ENCODE peak calls at places on chromosome 3, in six cellular contexts. I is NCI-H510A treated with DMSO at 0.1 percent for 48 hours, R is fibroblast of pulmonary artery, W is putamen, B is MM.1S, V is WERI-Rb-1. P is an unnamed sample.

GRCh38 chr3:176906046-176906905 is 291.0 kb downstream of the TBL1XR1 start:
- DNase-seq in V (no peak), B (no peak), I (peak; percentile 63), W (no peak), R (peak; percentile 93), P (peak; percentile 23)

GRCh38 chr3:148962513-148962912 is 28.8 kb upstream of the GYG1 start:
- DNase-seq in V (peak; percentile 56), R (peak; percentile 92), B (no peak), W (no peak), I (no peak), P (peak; percentile 5)

GRCh38 chr3:134087046-134087974 is 57.6 kb upstream of the SLCO2A1 start:
- DNase-seq in W (no peak), B (no peak), I (no peak), V (no peak), R (no peak), P (no peak)

GRCh38 chr3:48299746-48300361 is 33.6 kb downstream of the SPINK8 start:
- DNase-seq in V (no peak), W (no peak), B (no peak), R (no peak), I (no peak), P (no peak)

GRCh38 chr3:131972091-131972490 is 62.7 kb downstream of the CPNE4 start:
- DNase-seq in R (no peak), I (no peak), W (no peak), B (no peak), V (no peak), P (no peak)

GRCh38 chr3:87145553-87145952 is 81.6 kb upstream of the CHMP2B start:
- DNase-seq in W (peak; percentile 23), R (peak; percentile 44), I (no peak), V (peak; percentile 62), B (peak; percentile 16), P (peak; percentile 14)

GRCh38 chr3:153785901-153786300 is 335.3 kb upstream of the ARHGEF26 start:
- DNase-seq in W (no peak), B (no peak), V (no peak), R (no peak), I (no peak), P (no peak)

GRCh38 chr3:8524249-8524648 is 22.6 kb downstream of the LMCD1 start:
- DNase-seq in B (no peak), V (no peak), W (no peak), I (no peak), R (no peak), P (no peak)

GRCh38 chr3:187770224-187770623 is 25.0 kb upstream of the BCL6 start:
- DNase-seq in B (peak; percentile 67), R (no peak), V (no peak), I (peak; percentile 18), W (no peak), P (no peak)

GRCh38 chr3:153285194-153285641 is 123.2 kb downstream of the RAP2B start:
- DNase-seq in R (peak; percentile 68), V (no peak), I (no peak), B (no peak), W (no peak), P (no peak)

GRCh38 chr3:51343918-51344687 is 41.0 kb upstream of the MANF start:
- DNase-seq in W (no peak), R (peak; percentile 81), B (no peak), V (no peak), I (no peak), P (peak; percentile 56)

GRCh38 chr3:45795509-45795881 is 841 bp downstream of the SLC6A20 start:
- DNase-seq in I (no peak), V (no peak), B (no peak), R (no peak), W (no peak), P (no peak)

GRCh38 chr3:101868534-101869464 is 19.5 kb downstream of the NFKBIZ start:
- DNase-seq in W (no peak), V (no peak), B (no peak), I (no peak), R (peak; percentile 61), P (no peak)

GRCh38 chr3:114093596-114093995 is 37.1 kb downstream of the QTRT2 start:
- DNase-seq in B (no peak), V (no peak), I (no peak), W (no peak), R (peak; percentile 86), P (no peak)

GRCh38 chr3:56096941-56097340 is 371.3 kb downstream of the ERC2 start:
- DNase-seq in W (no peak), V (no peak), B (no peak), R (no peak), I (no peak), P (no peak)

GRCh38 chr3:133930341-133930933 is 34.8 kb upstream of the RAB6B start:
- DNase-seq in B (peak; percentile 46), V (no peak), R (peak; percentile 91), I (peak; percentile 20), W (peak; percentile 40), P (peak; percentile 25)

GRCh38 chr3:169966951-169967915 is 626 bp downstream of the SEC62 start:
- DNase-seq in W (peak; percentile 19), B (peak; percentile 43), V (peak; percentile 71), R (peak; percentile 48), I (peak; percentile 45), P (peak; percentile 6)

GRCh38 chr3:71542548-71543370 is 40.8 kb downstream of the FOXP1 start:
- DNase-seq in V (no peak), B (no peak), I (peak; percentile 24), R (peak; percentile 89), W (peak; percentile 76), P (no peak)

GRCh38 chr3:120780977-120781376 is 38.4 kb downstream of the GTF2E1 start:
- DNase-seq in I (no peak), R (peak; percentile 83), B (no peak), W (no peak), V (no peak), P (no peak)

GRCh38 chr3:133893683-133894333 is 1.9 kb downstream of the RAB6B start:
- DNase-seq in R (no peak), B (no peak), V (no peak), W (no peak), I (no peak), P (no peak)

GRCh38 chr3:30162579-30162978 is 443.8 kb upstream of the TGFBR2 start:
- DNase-seq in W (no peak), B (no peak), V (no peak), R (peak; percentile 81), I (no peak), P (no peak)

GRCh38 chr3:142888484-142889262 is at the start of gene PCOLCE2:
- DNase-seq in R (no peak), B (peak; percentile 23), W (no peak), I (peak; percentile 2), V (peak; percentile 69), P (no peak)

GRCh38 chr3:123036352-123037014 is 8.9 kb upstream of the SEMA5B start:
- DNase-seq in I (no peak), B (no peak), R (peak; percentile 82), V (peak; percentile 76), W (no peak), P (peak; percentile 24)

GRCh38 chr3:1728510-1728909 is 370.2 kb upstream of the CNTN4 start:
- DNase-seq in V (no peak), B (no peak), I (no peak), R (no peak), W (no peak), P (no peak)

GRCh38 chr3:14852058-14852599 is 33.4 kb downstream of the FGD5 start:
- DNase-seq in B (no peak), V (no peak), W (no peak), R (no peak), I (no peak), P (no peak)

GRCh38 chr3:126502656-126503055 is 14.9 kb downstream of the UROC1 start:
- DNase-seq in B (no peak), V (no peak), W (no peak), R (no peak), I (no peak), P (no peak)

GRCh38 chr3:101940521-101940992 is 91.2 kb downstream of the NFKBIZ start:
- DNase-seq in R (peak; percentile 99), I (no peak), B (no peak), W (no peak), V (no peak), P (no peak)

GRCh38 chr3:185779461-185779860 is 45.4 kb downstream of the IGF2BP2 start:
- DNase-seq in B (no peak), R (no peak), V (no peak), W (no peak), I (no peak), P (no peak)

GRCh38 chr3:88248658-88249057 is 98.9 kb downstream of the C3orf38 start:
- DNase-seq in I (no peak), R (no peak), V (no peak), W (no peak), B (no peak), P (no peak)

GRCh38 chr3:113136071-113136470 is 75.3 kb upstream of the BOC start:
- DNase-seq in I (peak; percentile 20), B (peak; percentile 33), R (peak; percentile 62), W (no peak), V (no peak), P (no peak)

GRCh38 chr3:78506581-78507195 is 1261.1 kb downstream of the ROBO1 start:
- DNase-seq in I (no peak), V (no peak), W (no peak), B (no peak), R (peak; percentile 27), P (no peak)

GRCh38 chr3:107604057-107604802 is 81.5 kb downstream of the BBX start:
- DNase-seq in V (no peak), B (no peak), R (peak; percentile 67), W (no peak), I (no peak), P (no peak)

GRCh38 chr3:125107861-125108567 is 52.2 kb upstream of the HEG1 start:
- DNase-seq in V (no peak), W (no peak), I (no peak), B (no peak), R (peak; percentile 83), P (no peak)

GRCh38 chr3:111173328-111173900 is 101.8 kb downstream of the NECTIN3 start:
- DNase-seq in B (no peak), W (no peak), R (peak; percentile 35), I (no peak), V (no peak), P (no peak)

GRCh38 chr3:186044973-186045372 is 63.9 kb downstream of the ETV5 start:
- DNase-seq in B (no peak), W (peak; percentile 95), V (no peak), R (peak; percentile 15), I (no peak), P (peak; percentile 92)

P was measured in HepG2.